ENCODE peak calls at places on chromosomes 5 and 9, in seven cellular contexts. One of them, this sample, is unnamed.

GRCh38 chr5:173198049-173198448 is 37.0 kb downstream of the NKX2-5 start:
- DNase-seq in suprapubic skin: no peak
- DNase-seq in GM10248: no peak
- DNase-seq in GM23338: no peak
- DNase-seq in AG10803: peak; percentile 15
- DNase-seq in CD4-positive, alpha-beta T cell: no peak
- DNase-seq in esophagus squamous epithelium: no peak
- DNase-seq in this sample: no peak

GRCh38 chr5:141636413-141637265 is at the start of the genes HDAC3 and RELL2:
- DNase-seq in GM23338: peak; percentile 95
- DNase-seq in GM10248: peak; percentile 95
- DNase-seq in CD4-positive, alpha-beta T cell: peak; percentile 94
- DNase-seq in AG10803: peak; percentile 85
- DNase-seq in suprapubic skin: peak; percentile 96
- DNase-seq in esophagus squamous epithelium: peak; percentile 66
- DNase-seq in this sample: peak; percentile 85

GRCh38 chr5:171122372-171122771 is 186.7 kb upstream of the TLX3 start:
- DNase-seq in GM23338: no peak
- DNase-seq in suprapubic skin: no peak
- DNase-seq in AG10803: peak; percentile 1
- DNase-seq in CD4-positive, alpha-beta T cell: no peak
- DNase-seq in esophagus squamous epithelium: no peak
- DNase-seq in GM10248: no peak
- DNase-seq in this sample: no peak

GRCh38 chr5:80210014-80210413 is 45.8 kb downstream of the SERINC5 start:
- DNase-seq in GM10248: no peak
- DNase-seq in esophagus squamous epithelium: no peak
- DNase-seq in GM23338: no peak
- DNase-seq in CD4-positive, alpha-beta T cell: no peak
- DNase-seq in AG10803: no peak
- DNase-seq in suprapubic skin: no peak
- DNase-seq in this sample: no peak

GRCh38 chr9:106035810-106036209 is 341.5 kb downstream of the TMEM38B start:
- DNase-seq in suprapubic skin: no peak
- DNase-seq in AG10803: no peak
- DNase-seq in esophagus squamous epithelium: no peak
- DNase-seq in CD4-positive, alpha-beta T cell: no peak
- DNase-seq in GM10248: no peak
- DNase-seq in GM23338: no peak
- DNase-seq in this sample: no peak

GRCh38 chr5:68265822-68266395 is 50.4 kb downstream of the PIK3R1 start:
- DNase-seq in AG10803: no peak
- DNase-seq in GM10248: no peak
- DNase-seq in CD4-positive, alpha-beta T cell: no peak
- DNase-seq in GM23338: no peak
- DNase-seq in esophagus squamous epithelium: no peak
- DNase-seq in suprapubic skin: no peak
- DNase-seq in this sample: no peak

GRCh38 chr5:148091991-148092964 is 28.5 kb downstream of the SPINK5 start:
- DNase-seq in esophagus squamous epithelium: no peak
- DNase-seq in GM10248: no peak
- DNase-seq in suprapubic skin: no peak
- DNase-seq in GM23338: no peak
- DNase-seq in AG10803: peak; percentile 1
- DNase-seq in CD4-positive, alpha-beta T cell: no peak
- DNase-seq in this sample: no peak

GRCh38 chr5:179303801-179304200 is 41.5 kb downstream of the ADAMTS2 start:
- DNase-seq in CD4-positive, alpha-beta T cell: no peak
- DNase-seq in AG10803: no peak
- DNase-seq in suprapubic skin: peak; percentile 19
- DNase-seq in GM10248: no peak
- DNase-seq in GM23338: no peak
- DNase-seq in esophagus squamous epithelium: no peak
- DNase-seq in this sample: no peak

GRCh38 chr9:128504485-128505413 is at the start of gene GLE1:
- DNase-seq in GM10248: peak; percentile 100
- DNase-seq in AG10803: peak; percentile 88
- DNase-seq in CD4-positive, alpha-beta T cell: peak; percentile 97
- DNase-seq in esophagus squamous epithelium: peak; percentile 47
- DNase-seq in suprapubic skin: peak; percentile 95
- DNase-seq in GM23338: peak; percentile 95
- DNase-seq in this sample: peak; percentile 85
- TF ChIP-seq CTCF in GM10248: no peak
- TF ChIP-seq CTCF in AG10803: no peak
- TF ChIP-seq CTCF in CD4-positive, alpha-beta T cell: no peak
- TF ChIP-seq CTCF in esophagus squamous epithelium: peak; percentile 37
- TF ChIP-seq CTCF in suprapubic skin: no peak
- TF ChIP-seq CTCF in GM23338: no peak
- TF ChIP-seq CTCF in this sample: no peak

GRCh38 chr5:31237159-31237558 is 43.7 kb downstream of the CDH6 start:
- DNase-seq in GM10248: no peak
- DNase-seq in CD4-positive, alpha-beta T cell: no peak
- DNase-seq in AG10803: peak; percentile 36
- DNase-seq in esophagus squamous epithelium: no peak
- DNase-seq in suprapubic skin: no peak
- DNase-seq in GM23338: peak; percentile 46
- DNase-seq in this sample: no peak
- TF ChIP-seq CTCF in GM10248: no peak
- TF ChIP-seq CTCF in CD4-positive, alpha-beta T cell: no peak
- TF ChIP-seq CTCF in AG10803: peak; percentile 24
- TF ChIP-seq CTCF in esophagus squamous epithelium: no peak
- TF ChIP-seq CTCF in suprapubic skin: no peak
- TF ChIP-seq CTCF in GM23338: peak; percentile 41
- TF ChIP-seq CTCF in this sample: peak; percentile 38

DNA sequence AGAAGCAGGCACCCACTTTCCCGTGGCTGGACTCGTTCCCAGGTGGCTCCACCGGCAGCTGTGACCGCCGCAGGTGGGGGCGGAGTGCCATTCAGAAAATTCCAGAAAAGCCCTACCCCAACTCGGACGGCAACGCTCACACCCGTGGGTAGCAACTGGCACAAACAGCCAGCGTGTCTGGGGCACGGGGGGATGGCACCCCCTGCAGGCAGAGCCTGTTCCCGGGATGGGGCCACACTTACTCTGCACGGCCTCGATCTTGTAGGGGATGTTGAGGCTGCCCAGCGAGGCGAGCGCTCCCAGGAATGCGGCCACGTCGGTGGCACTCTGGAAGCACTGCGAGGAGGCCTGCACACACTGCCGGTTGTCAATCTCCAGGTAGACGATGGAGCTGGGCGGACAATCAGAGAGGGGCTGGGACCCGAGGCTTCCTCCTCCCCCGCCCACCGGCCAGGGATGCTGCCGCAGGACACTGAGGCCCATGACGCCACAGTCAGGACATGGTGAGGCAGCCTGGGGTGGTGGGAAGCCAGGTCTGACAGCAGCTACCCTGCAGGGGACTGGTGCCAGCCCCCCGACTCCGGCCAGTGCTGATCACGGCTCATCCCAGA is 20.2 kb upstream of the SEC16A start:
- DNase-seq in GM23338: no peak
- DNase-seq in esophagus squamous epithelium: no peak
- DNase-seq in CD4-positive, alpha-beta T cell: no peak
- DNase-seq in suprapubic skin: no peak
- DNase-seq in AG10803: no peak
- DNase-seq in GM10248: no peak
- DNase-seq in this sample: no peak
- TF ChIP-seq CTCF in GM23338: no peak
- TF ChIP-seq CTCF in esophagus squamous epithelium: no peak
- TF ChIP-seq CTCF in CD4-positive, alpha-beta T cell: no peak
- TF ChIP-seq CTCF in suprapubic skin: no peak
- TF ChIP-seq CTCF in AG10803: no peak
- TF ChIP-seq CTCF in GM10248: no peak
- TF ChIP-seq CTCF in this sample: peak; percentile 45

GRCh38 chr5:51416149-51416548 is 32.9 kb downstream of the ISL1 start:
- DNase-seq in CD4-positive, alpha-beta T cell: no peak
- DNase-seq in GM10248: no peak
- DNase-seq in AG10803: no peak
- DNase-seq in GM23338: no peak
- DNase-seq in esophagus squamous epithelium: no peak
- DNase-seq in suprapubic skin: no peak
- DNase-seq in this sample: no peak
- TF ChIP-seq CTCF in CD4-positive, alpha-beta T cell: no peak
- TF ChIP-seq CTCF in GM10248: no peak
- TF ChIP-seq CTCF in AG10803: no peak
- TF ChIP-seq CTCF in GM23338: no peak
- TF ChIP-seq CTCF in esophagus squamous epithelium: no peak
- TF ChIP-seq CTCF in suprapubic skin: no peak
- TF ChIP-seq CTCF in this sample: peak; percentile 61

GRCh38 chr5:93607367-93608258 is 24.6 kb downstream of the NR2F1 start:
- DNase-seq in suprapubic skin: no peak
- DNase-seq in AG10803: peak; percentile 59
- DNase-seq in GM23338: peak; percentile 94
- DNase-seq in CD4-positive, alpha-beta T cell: no peak
- DNase-seq in GM10248: no peak
- DNase-seq in esophagus squamous epithelium: no peak
- DNase-seq in this sample: peak; percentile 61
- TF ChIP-seq CTCF in suprapubic skin: no peak
- TF ChIP-seq CTCF in AG10803: peak; percentile 72
- TF ChIP-seq CTCF in GM23338: peak; percentile 72
- TF ChIP-seq CTCF in CD4-positive, alpha-beta T cell: peak; percentile 48
- TF ChIP-seq CTCF in GM10248: peak; percentile 81
- TF ChIP-seq CTCF in esophagus squamous epithelium: no peak
- TF ChIP-seq CTCF in this sample: peak; percentile 71

GRCh38 chr5:4295663-4296339 is 700.2 kb downstream of the IRX1 start:
- DNase-seq in CD4-positive, alpha-beta T cell: no peak
- DNase-seq in suprapubic skin: no peak
- DNase-seq in AG10803: no peak
- DNase-seq in GM23338: peak; percentile 75
- DNase-seq in GM10248: no peak
- DNase-seq in esophagus squamous epithelium: no peak
- DNase-seq in this sample: no peak
- TF ChIP-seq CTCF in CD4-positive, alpha-beta T cell: no peak
- TF ChIP-seq CTCF in suprapubic skin: peak; percentile 24
- TF ChIP-seq CTCF in AG10803: peak; percentile 16
- TF ChIP-seq CTCF in GM23338: peak; percentile 91
- TF ChIP-seq CTCF in GM10248: no peak
- TF ChIP-seq CTCF in esophagus squamous epithelium: no peak
- TF ChIP-seq CTCF in this sample: no peak

GRCh38 chr9:100601216-100601615 is 23.3 kb downstream of the CAVIN4 start:
- DNase-seq in CD4-positive, alpha-beta T cell: peak; percentile 15
- DNase-seq in GM23338: peak; percentile 90
- DNase-seq in esophagus squamous epithelium: no peak
- DNase-seq in GM10248: peak; percentile 42
- DNase-seq in AG10803: peak; percentile 56
- DNase-seq in suprapubic skin: no peak
- DNase-seq in this sample: peak; percentile 63
- TF ChIP-seq CTCF in CD4-positive, alpha-beta T cell: peak; percentile 29
- TF ChIP-seq CTCF in GM23338: peak; percentile 90
- TF ChIP-seq CTCF in esophagus squamous epithelium: peak; percentile 37
- TF ChIP-seq CTCF in GM10248: peak; percentile 83
- TF ChIP-seq CTCF in AG10803: peak; percentile 90
- TF ChIP-seq CTCF in suprapubic skin: no peak
- TF ChIP-seq CTCF in this sample: peak; percentile 78

GRCh38 chr9:89943728-89944127 is 338.9 kb downstream of the GADD45G start:
- DNase-seq in suprapubic skin: no peak
- DNase-seq in GM23338: no peak
- DNase-seq in CD4-positive, alpha-beta T cell: no peak
- DNase-seq in AG10803: no peak
- DNase-seq in esophagus squamous epithelium: no peak
- DNase-seq in GM10248: no peak
- DNase-seq in this sample: no peak

GRCh38 chr9:89943309-89943708 is 338.5 kb downstream of the GADD45G start:
- DNase-seq in GM10248: no peak
- DNase-seq in AG10803: no peak
- DNase-seq in GM23338: no peak
- DNase-seq in CD4-positive, alpha-beta T cell: no peak
- DNase-seq in esophagus squamous epithelium: no peak
- DNase-seq in suprapubic skin: no peak
- DNase-seq in this sample: no peak

GRCh38 chr9:89942643-89943042 is 337.8 kb downstream of the GADD45G start:
- DNase-seq in GM23338: no peak
- DNase-seq in CD4-positive, alpha-beta T cell: no peak
- DNase-seq in AG10803: no peak
- DNase-seq in GM10248: no peak
- DNase-seq in esophagus squamous epithelium: no peak
- DNase-seq in suprapubic skin: no peak
- DNase-seq in this sample: no peak

GRCh38 chr9:89946741-89947140 is 341.9 kb downstream of the GADD45G start:
- DNase-seq in CD4-positive, alpha-beta T cell: no peak
- DNase-seq in GM10248: no peak
- DNase-seq in esophagus squamous epithelium: no peak
- DNase-seq in suprapubic skin: no peak
- DNase-seq in GM23338: no peak
- DNase-seq in AG10803: peak; percentile 24
- DNase-seq in this sample: no peak

GRCh38 chr9:89945133-89945532 is 340.3 kb downstream of the GADD45G start:
- DNase-seq in suprapubic skin: no peak
- DNase-seq in GM23338: peak; percentile 40
- DNase-seq in GM10248: no peak
- DNase-seq in AG10803: no peak
- DNase-seq in esophagus squamous epithelium: no peak
- DNase-seq in CD4-positive, alpha-beta T cell: no peak
- DNase-seq in this sample: no peak
- TF ChIP-seq CTCF in suprapubic skin: no peak
- TF ChIP-seq CTCF in GM23338: peak; percentile 48
- TF ChIP-seq CTCF in GM10248: no peak
- TF ChIP-seq CTCF in AG10803: no peak
- TF ChIP-seq CTCF in esophagus squamous epithelium: no peak
- TF ChIP-seq CTCF in CD4-positive, alpha-beta T cell: no peak
- TF ChIP-seq CTCF in this sample: peak; percentile 12

DNA sequence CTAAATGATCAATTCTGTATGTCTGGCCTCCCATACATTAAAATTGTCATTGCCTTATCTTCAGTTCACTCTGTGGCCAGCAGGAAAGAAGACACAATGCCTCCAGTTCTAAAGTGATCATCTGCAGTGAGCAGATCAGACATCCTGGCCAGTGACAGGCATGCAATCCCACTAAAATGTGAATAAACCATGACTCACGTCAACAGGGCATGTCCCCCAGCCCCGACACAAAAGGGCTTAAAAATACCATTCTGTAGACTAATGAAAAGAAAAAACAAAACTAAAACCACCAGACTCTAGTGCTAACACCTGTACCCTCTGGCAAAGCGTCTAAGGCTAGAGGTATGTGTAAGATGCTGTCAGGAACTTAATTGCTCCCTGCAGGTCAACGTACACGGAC is 38.5 kb downstream of the DDX31 start:
- DNase-seq in esophagus squamous epithelium: no peak
- DNase-seq in AG10803: peak; percentile 53
- DNase-seq in GM10248: no peak
- DNase-seq in GM23338: no peak
- DNase-seq in CD4-positive, alpha-beta T cell: no peak
- DNase-seq in suprapubic skin: no peak
- DNase-seq in this sample: peak; percentile 74
- TF ChIP-seq CTCF in esophagus squamous epithelium: no peak
- TF ChIP-seq CTCF in AG10803: peak; percentile 18
- TF ChIP-seq CTCF in GM10248: no peak
- TF ChIP-seq CTCF in GM23338: no peak
- TF ChIP-seq CTCF in CD4-positive, alpha-beta T cell: no peak
- TF ChIP-seq CTCF in suprapubic skin: no peak
- TF ChIP-seq CTCF in this sample: peak; percentile 47

This sample was measured in HFFc6.